ENCODE peak calls at places on chromosomes 1 and 21, in six cellular contexts. One of them, this sample, is unnamed.

GRCh38 chr21:39105341-39105765 is 77.9 kb downstream of the PSMG1 start:
- DNase-seq in ovary: no peak
- DNase-seq in uterus: no peak
- DNase-seq in tibial artery: no peak
- DNase-seq in fibroblast of mammary gland: no peak
- DNase-seq in BJ: no peak
- DNase-seq in this sample: no peak

GRCh38 chr1:12344611-12345299 is 114.9 kb downstream of the VPS13D start:
- DNase-seq in fibroblast of mammary gland: peak; percentile 21
- DNase-seq in ovary: no peak
- DNase-seq in tibial artery: peak; percentile 44
- DNase-seq in BJ: no peak
- DNase-seq in uterus: no peak
- DNase-seq in this sample: no peak

GRCh38 chr1:50422946-50423669 is at the start of gene DMRTA2:
- DNase-seq in fibroblast of mammary gland: peak; percentile 15
- DNase-seq in uterus: no peak
- DNase-seq in BJ: no peak
- DNase-seq in tibial artery: no peak
- DNase-seq in ovary: no peak
- DNase-seq in this sample: no peak

GRCh38 chr1:113947388-113948107 is 18.4 kb downstream of the HIPK1 start:
- DNase-seq in ovary: no peak
- DNase-seq in BJ: no peak
- DNase-seq in fibroblast of mammary gland: no peak
- DNase-seq in tibial artery: no peak
- DNase-seq in uterus: no peak
- DNase-seq in this sample: no peak

GRCh38 chr1:13616234-13616633 is 32.6 kb downstream of the PDPN start:
- DNase-seq in tibial artery: no peak
- DNase-seq in fibroblast of mammary gland: no peak
- DNase-seq in BJ: no peak
- DNase-seq in uterus: no peak
- DNase-seq in ovary: no peak
- DNase-seq in this sample: no peak

GRCh38 chr1:46599044-46599970 is 4.8 kb downstream of the MKNK1 start:
- DNase-seq in tibial artery: no peak
- DNase-seq in uterus: no peak
- DNase-seq in fibroblast of mammary gland: no peak
- DNase-seq in BJ: no peak
- DNase-seq in ovary: no peak
- DNase-seq in this sample: no peak

GRCh38 chr1:5447479-5448070 is 544.6 kb downstream of the NPHP4 start:
- DNase-seq in BJ: no peak
- DNase-seq in fibroblast of mammary gland: no peak
- DNase-seq in uterus: no peak
- DNase-seq in ovary: no peak
- DNase-seq in tibial artery: no peak
- DNase-seq in this sample: no peak

GRCh38 chr1:24673336-24673735 is 30.2 kb downstream of the SRRM1 start:
- DNase-seq in tibial artery: no peak
- DNase-seq in fibroblast of mammary gland: peak; percentile 19
- DNase-seq in ovary: no peak
- DNase-seq in uterus: no peak
- DNase-seq in BJ: no peak
- DNase-seq in this sample: no peak

GRCh38 chr1:227951624-227952373 is 4.1 kb upstream of the WNT9A start:
- DNase-seq in fibroblast of mammary gland: no peak
- DNase-seq in uterus: no peak
- DNase-seq in ovary: no peak
- DNase-seq in tibial artery: no peak
- DNase-seq in BJ: no peak
- DNase-seq in this sample: no peak

GRCh38 chr1:201561604-201562003 is 22.7 kb downstream of the NAV1 start:
- DNase-seq in ovary: no peak
- DNase-seq in tibial artery: no peak
- DNase-seq in uterus: no peak
- DNase-seq in BJ: no peak
- DNase-seq in fibroblast of mammary gland: no peak
- DNase-seq in this sample: no peak

GRCh38 chr1:37305841-37306240 is 168.5 kb upstream of the ZC3H12A start:
- DNase-seq in fibroblast of mammary gland: no peak
- DNase-seq in tibial artery: no peak
- DNase-seq in ovary: no peak
- DNase-seq in BJ: no peak
- DNase-seq in uterus: no peak
- DNase-seq in this sample: no peak

GRCh38 chr1:31182352-31182751 is 57.3 kb downstream of the NKAIN1 start:
- DNase-seq in tibial artery: peak; percentile 67
- DNase-seq in fibroblast of mammary gland: peak; percentile 96
- DNase-seq in ovary: peak; percentile 77
- DNase-seq in BJ: peak; percentile 51
- DNase-seq in uterus: peak; percentile 27
- DNase-seq in this sample: peak; percentile 89

GRCh38 chr1:215004121-215004837 is 78.3 kb upstream of the KCNK2 start:
- DNase-seq in fibroblast of mammary gland: peak; percentile 26
- DNase-seq in BJ: no peak
- DNase-seq in ovary: no peak
- DNase-seq in uterus: no peak
- DNase-seq in tibial artery: no peak
- DNase-seq in this sample: no peak

GRCh38 chr1:18256318-18257235 is 149.0 kb downstream of the IGSF21 start:
- DNase-seq in ovary: no peak
- DNase-seq in fibroblast of mammary gland: peak; percentile 7
- DNase-seq in tibial artery: no peak
- DNase-seq in uterus: no peak
- DNase-seq in BJ: no peak
- DNase-seq in this sample: no peak

GRCh38 chr1:9613625-9614299 is 25.1 kb downstream of the TMEM201 start:
- DNase-seq in fibroblast of mammary gland: no peak
- DNase-seq in BJ: no peak
- DNase-seq in tibial artery: no peak
- DNase-seq in uterus: no peak
- DNase-seq in ovary: no peak
- DNase-seq in this sample: no peak

GRCh38 chr1:109091196-109092193 is 931 bp downstream of the TMEM167B start:
- DNase-seq in BJ: no peak
- DNase-seq in ovary: no peak
- DNase-seq in fibroblast of mammary gland: peak; percentile 56
- DNase-seq in uterus: no peak
- DNase-seq in tibial artery: no peak
- DNase-seq in this sample: no peak

GRCh38 chr21:44520326-44521300 is 19.4 kb downstream of the KRTAP10-1 start:
- DNase-seq in fibroblast of mammary gland: no peak
- DNase-seq in ovary: no peak
- DNase-seq in tibial artery: peak; percentile 14
- DNase-seq in BJ: no peak
- DNase-seq in uterus: no peak
- DNase-seq in this sample: no peak

GRCh38 chr1:47931395-47931794 is 65.8 kb downstream of the TRABD2B start:
- DNase-seq in tibial artery: no peak
- DNase-seq in ovary: no peak
- DNase-seq in BJ: no peak
- DNase-seq in fibroblast of mammary gland: no peak
- DNase-seq in uterus: no peak
- DNase-seq in this sample: no peak

GRCh38 chr21:45747802-45748445 is 104.4 kb downstream of the PCBP3 start:
- DNase-seq in fibroblast of mammary gland: peak; percentile 62
- DNase-seq in uterus: no peak
- DNase-seq in tibial artery: no peak
- DNase-seq in ovary: no peak
- DNase-seq in BJ: no peak
- DNase-seq in this sample: no peak

GRCh38 chr1:53622531-53622930 is 116.4 kb downstream of the GLIS1 start:
- DNase-seq in ovary: no peak
- DNase-seq in fibroblast of mammary gland: no peak
- DNase-seq in uterus: peak; percentile 3
- DNase-seq in BJ: no peak
- DNase-seq in tibial artery: no peak
- DNase-seq in this sample: no peak

GRCh38 chr1:228122921-228123441 is 13.9 kb upstream of the MRPL55 start:
- DNase-seq in ovary: no peak
- DNase-seq in tibial artery: no peak
- DNase-seq in fibroblast of mammary gland: no peak
- DNase-seq in uterus: no peak
- DNase-seq in BJ: no peak
- DNase-seq in this sample: no peak

GRCh38 chr1:110570307-110570706 is 35.9 kb downstream of the KCNA2 start:
- DNase-seq in tibial artery: no peak
- DNase-seq in uterus: no peak
- DNase-seq in fibroblast of mammary gland: no peak
- DNase-seq in BJ: no peak
- DNase-seq in ovary: no peak
- DNase-seq in this sample: no peak

GRCh38 chr21:16159213-16159970 is 429.6 kb downstream of the USP25 start:
- DNase-seq in uterus: no peak
- DNase-seq in fibroblast of mammary gland: peak; percentile 24
- DNase-seq in tibial artery: no peak
- DNase-seq in ovary: no peak
- DNase-seq in BJ: peak; percentile 13
- DNase-seq in this sample: peak; percentile 48

GRCh38 chr1:198771562-198772153 is 132.8 kb downstream of the PTPRC start:
- DNase-seq in ovary: no peak
- DNase-seq in tibial artery: no peak
- DNase-seq in BJ: no peak
- DNase-seq in fibroblast of mammary gland: peak; percentile 60
- DNase-seq in uterus: no peak
- DNase-seq in this sample: peak; percentile 27

GRCh38 chr1:212860713-212861581 is 2.9 kb downstream of the FLVCR1 start:
- DNase-seq in ovary: no peak
- DNase-seq in fibroblast of mammary gland: peak; percentile 37
- DNase-seq in BJ: no peak
- DNase-seq in uterus: no peak
- DNase-seq in tibial artery: no peak
- DNase-seq in this sample: no peak
- H3K4me3 ChIP-seq in ovary: no peak overlapping the region
- H3K4me3 ChIP-seq in fibroblast of mammary gland: no peak overlapping the region
- H3K4me3 ChIP-seq in BJ: no peak overlapping the region
- H3K4me3 ChIP-seq in uterus: no peak overlapping the region
- H3K4me3 ChIP-seq in tibial artery: no peak overlapping the region
- H3K4me3 ChIP-seq in this sample: no peak overlapping the region

DNA sequence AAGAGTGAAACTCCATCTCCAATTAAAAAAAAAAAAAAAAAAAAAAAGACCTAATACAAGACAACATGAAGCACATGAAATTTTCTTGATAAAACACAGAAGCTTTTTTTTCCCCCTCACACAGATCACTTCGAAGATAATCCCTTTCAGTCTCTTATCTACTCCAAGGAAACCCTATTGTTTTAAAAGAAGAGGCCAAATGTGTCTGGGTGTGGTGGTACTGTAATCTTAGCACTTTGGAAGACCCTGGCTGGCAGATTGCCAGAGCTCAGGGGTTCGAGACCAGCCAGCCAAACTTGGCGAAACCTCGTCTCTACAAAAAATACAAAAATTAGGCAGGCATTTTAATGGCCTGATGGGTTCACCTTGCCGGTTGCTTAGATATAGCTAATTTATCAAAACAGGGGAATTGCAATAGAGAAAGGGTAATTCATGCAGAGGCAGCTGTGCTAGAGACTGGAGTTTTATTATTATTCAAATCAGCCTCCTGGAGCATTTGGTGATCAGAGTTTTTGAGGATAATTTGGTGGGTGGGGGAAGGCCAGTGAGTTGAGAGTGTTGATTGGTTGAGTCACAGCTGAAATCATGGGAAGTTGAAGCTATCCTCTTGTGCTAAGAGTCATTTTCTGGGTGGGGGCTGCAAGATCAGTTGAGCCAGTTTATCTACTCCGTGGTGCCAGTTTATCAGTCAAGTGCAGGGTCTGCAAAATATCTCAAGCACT is 62.5 kb downstream of the SLC16A1 start:
- DNase-seq in fibroblast of mammary gland: no peak
- DNase-seq in ovary: no peak
- DNase-seq in tibial artery: no peak
- DNase-seq in uterus: no peak
- DNase-seq in BJ: no peak
- DNase-seq in this sample: no peak
- TF ChIP-seq CTCF in fibroblast of mammary gland: no peak
- TF ChIP-seq CTCF in ovary: no peak
- TF ChIP-seq CTCF in tibial artery: no peak
- TF ChIP-seq CTCF in uterus: no peak
- TF ChIP-seq CTCF in BJ: no peak
- TF ChIP-seq CTCF in this sample: no peak

GRCh38 chr1:119009300-119009660 is 21.1 kb upstream of the TBX15 start:
- DNase-seq in BJ: no peak
- DNase-seq in uterus: no peak
- DNase-seq in tibial artery: no peak
- DNase-seq in ovary: no peak
- DNase-seq in fibroblast of mammary gland: peak; percentile 15
- DNase-seq in this sample: no peak

GRCh38 chr1:119007343-119007671 is 19.2 kb upstream of the TBX15 start:
- DNase-seq in uterus: no peak
- DNase-seq in BJ: no peak
- DNase-seq in fibroblast of mammary gland: no peak
- DNase-seq in ovary: no peak
- DNase-seq in tibial artery: no peak
- DNase-seq in this sample: no peak

GRCh38 chr1:119007672-119008482 is 19.7 kb upstream of the TBX15 start:
- DNase-seq in ovary: no peak
- DNase-seq in tibial artery: no peak
- DNase-seq in fibroblast of mammary gland: no peak
- DNase-seq in BJ: no peak
- DNase-seq in uterus: no peak
- DNase-seq in this sample: no peak

GRCh38 chr1:119010201-119010600 is 22.1 kb upstream of the TBX15 start:
- DNase-seq in uterus: no peak
- DNase-seq in fibroblast of mammary gland: peak; percentile 79
- DNase-seq in BJ: no peak
- DNase-seq in ovary: no peak
- DNase-seq in tibial artery: no peak
- DNase-seq in this sample: no peak

GRCh38 chr1:119008483-119009299 is 20.5 kb upstream of the TBX15 start:
- DNase-seq in tibial artery: no peak
- DNase-seq in uterus: no peak
- DNase-seq in fibroblast of mammary gland: peak; percentile 83
- DNase-seq in ovary: no peak
- DNase-seq in BJ: no peak
- DNase-seq in this sample: peak; percentile 11
- H3K4me3 ChIP-seq in tibial artery: peak overlapping the region; percentile 46
- H3K4me3 ChIP-seq in uterus: peak overlapping the region; percentile 10
- H3K4me3 ChIP-seq in fibroblast of mammary gland: peak overlapping the region; percentile 25
- H3K4me3 ChIP-seq in ovary: peak overlapping the region; percentile 27
- H3K4me3 ChIP-seq in BJ: peak overlapping the region; percentile 4
- H3K4me3 ChIP-seq in this sample: peak overlapping the region; percentile 44

GRCh38 chr1:67479146-67479891 is 49.1 kb upstream of the SERBP1 start:
- DNase-seq in BJ: no peak
- DNase-seq in uterus: peak; percentile 77
- DNase-seq in tibial artery: peak; percentile 27
- DNase-seq in fibroblast of mammary gland: peak; percentile 21
- DNase-seq in ovary: peak; percentile 56
- DNase-seq in this sample: no peak

GRCh38 chr1:67482733-67483482 is 52.7 kb upstream of the SERBP1 start:
- DNase-seq in BJ: no peak
- DNase-seq in fibroblast of mammary gland: no peak
- DNase-seq in ovary: no peak
- DNase-seq in tibial artery: no peak
- DNase-seq in uterus: no peak
- DNase-seq in this sample: no peak

GRCh38 chr1:67489643-67490042 is 59.4 kb upstream of the SERBP1 start:
- DNase-seq in BJ: no peak
- DNase-seq in tibial artery: no peak
- DNase-seq in fibroblast of mammary gland: peak; percentile 16
- DNase-seq in uterus: no peak
- DNase-seq in ovary: no peak
- DNase-seq in this sample: no peak

GRCh38 chr1:67484492-67484891 is 54.3 kb upstream of the SERBP1 start:
- DNase-seq in fibroblast of mammary gland: peak; percentile 23
- DNase-seq in BJ: no peak
- DNase-seq in tibial artery: no peak
- DNase-seq in uterus: no peak
- DNase-seq in ovary: no peak
- DNase-seq in this sample: no peak

GRCh38 chr1:67485046-67485811 is 55.0 kb upstream of the SERBP1 start:
- DNase-seq in uterus: no peak
- DNase-seq in tibial artery: no peak
- DNase-seq in ovary: no peak
- DNase-seq in BJ: no peak
- DNase-seq in fibroblast of mammary gland: no peak
- DNase-seq in this sample: no peak
- TF ChIP-seq CTCF in uterus: no peak
- TF ChIP-seq CTCF in tibial artery: no peak
- TF ChIP-seq CTCF in ovary: no peak
- TF ChIP-seq CTCF in BJ: no peak
- TF ChIP-seq CTCF in fibroblast of mammary gland: no peak
- TF ChIP-seq CTCF in this sample: no peak

This sample was measured in AG04450.